ENCODE peak calls at places on chromosomes 12 and 14, in seven cellular contexts. P is endodermal cell, W is epithelial cell of esophagus, D is mesothelial cell of epicardium, A is upper lobe of right lung, C is WTC11, Q is ovary. N is an unnamed sample.

GRCh38 chr14:92584856-92585255 is 71.3 kb downstream of the RIN3 start:
- DNase-seq in P (no peak), W (no peak), D (no peak), A (peak; percentile 73), C (no peak), Q (no peak), N (no peak)

GRCh38 chr12:47863985-47864384 is 40.8 kb downstream of the VDR start:
- DNase-seq in P (peak; percentile 31), W (peak; percentile 32), D (no peak), A (no peak), C (no peak), Q (no peak), N (no peak)

GRCh38 chr14:91063119-91063518 is 2.7 kb upstream of the RPS6KA5 start:
- DNase-seq in P (no peak), W (peak; percentile 30), D (no peak), A (no peak), C (no peak), Q (no peak), N (no peak)

GRCh38 chr12:58557156-58557555 is 363.1 kb downstream of the LRIG3 start:
- DNase-seq in P (no peak), W (peak; percentile 57), D (no peak), A (no peak), C (no peak), Q (no peak), N (no peak)

GRCh38 chr12:88648625-88649024 is 68.4 kb upstream of the KITLG start:
- DNase-seq in P (no peak), W (no peak), D (no peak), A (no peak), C (no peak), Q (no peak), N (no peak)

GRCh38 chr14:69708586-69709169 is 58.3 kb upstream of the SRSF5 start:
- DNase-seq in P (peak; percentile 84), W (peak; percentile 26), D (no peak), A (no peak), C (peak; percentile 66), Q (no peak), N (no peak)

GRCh38 chr12:15705606-15706005 is 83.6 kb downstream of the EPS8 start:
- DNase-seq in P (no peak), W (no peak), D (no peak), A (no peak), C (no peak), Q (no peak), N (no peak)

GRCh38 chr14:24613747-24614146 is 4.3 kb upstream of the GZMH start:
- DNase-seq in P (no peak), W (peak; percentile 58), D (no peak), A (no peak), C (no peak), Q (no peak), N (no peak)

GRCh38 chr12:53220857-53221202 is 11.2 kb downstream of the RARG start:
- DNase-seq in P (peak; percentile 98), W (peak; percentile 89), D (peak; percentile 93), A (peak; percentile 98), C (peak; percentile 94), Q (peak; percentile 94), N (peak; percentile 94)

GRCh38 chr12:60529261-60529660 is 933.4 kb downstream of the SLC16A7 start:
- DNase-seq in P (no peak), W (no peak), D (no peak), A (no peak), C (no peak), Q (no peak), N (no peak)

GRCh38 chr14:93073833-93074769 is 41.6 kb downstream of the ITPK1 start:
- DNase-seq in P (no peak), W (peak; percentile 41), D (no peak), A (peak; percentile 76), C (no peak), Q (no peak), N (no peak)

GRCh38 chr14:91244501-91244901 is at the start of gene GPR68:
- DNase-seq in P (peak; percentile 82), W (peak; percentile 35), D (no peak), A (no peak), C (peak; percentile 43), Q (peak; percentile 50), N (no peak)

GRCh38 chr14:74562515-74563232 is 49.4 kb downstream of the LTBP2 start:
- DNase-seq in P (peak; percentile 65), W (peak; percentile 32), D (no peak), A (no peak), C (no peak), Q (no peak), N (no peak)

GRCh38 chr12:94390130-94390485 is 69.6 kb downstream of the CEP83 start:
- DNase-seq in P (no peak), W (no peak), D (no peak), A (no peak), C (no peak), Q (no peak), N (no peak)

GRCh38 chr12:31444801-31445200 is 118.9 kb upstream of the SINHCAF start:
- DNase-seq in P (no peak), W (no peak), D (no peak), A (no peak), C (no peak), Q (no peak), N (no peak)

GRCh38 chr14:97916100-97916499 is 1118.9 kb downstream of the VRK1 start:
- DNase-seq in P (peak; percentile 8), W (peak; percentile 6), D (no peak), A (no peak), C (no peak), Q (no peak), N (no peak)

GRCh38 chr14:33972522-33973162 is 21.8 kb upstream of the EGLN3 start:
- DNase-seq in P (peak; percentile 59), W (no peak), D (no peak), A (no peak), C (no peak), Q (no peak), N (no peak)

GRCh38 chr12:22541496-22541895 is 2.8 kb downstream of the C2CD5 start:
- DNase-seq in P (no peak), W (peak; percentile 46), D (no peak), A (no peak), C (no peak), Q (no peak), N (no peak)

GRCh38 chr12:110109837-110110535 is 14.2 kb upstream of the IFT81 start:
- DNase-seq in P (no peak), W (no peak), D (no peak), A (no peak), C (no peak), Q (no peak), N (no peak)

DNA sequence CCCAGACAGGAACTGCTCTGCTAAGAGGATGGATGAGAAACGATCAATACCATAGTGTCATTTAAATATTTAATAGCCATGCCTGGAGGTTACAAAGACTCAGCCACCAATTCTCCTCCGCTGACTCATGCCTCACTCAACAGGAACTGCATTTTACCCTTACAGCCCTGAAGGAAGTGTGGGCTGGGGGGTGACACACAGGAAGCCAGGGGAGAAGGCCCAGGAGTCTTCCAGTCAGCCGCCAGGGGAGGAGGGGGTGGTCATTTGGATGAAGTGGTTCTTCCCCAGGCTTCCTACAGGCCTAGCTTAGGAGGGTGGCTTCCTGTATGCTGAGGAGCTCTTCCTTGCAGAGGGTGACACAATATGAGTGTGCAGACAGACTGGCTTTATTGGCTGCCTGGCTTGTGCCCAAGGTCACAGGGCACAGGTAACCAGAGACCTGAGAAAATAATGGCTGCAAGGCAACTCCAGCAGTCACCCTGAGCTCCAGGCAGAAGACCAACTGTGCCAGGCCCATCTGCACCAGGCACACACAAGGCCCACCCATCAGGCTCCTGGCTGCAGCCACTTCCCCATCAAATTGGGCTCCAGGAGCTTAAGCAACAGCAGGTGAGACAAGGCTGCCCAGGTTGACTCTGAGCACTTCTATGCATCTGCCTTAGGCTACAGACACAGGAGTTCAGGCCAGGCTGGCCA is 30.6 kb upstream of the RPLP0 start:
- DNase-seq in P (peak; percentile 96), W (peak; percentile 97), D (no peak), A (no peak), C (peak; percentile 53), Q (no peak), N (no peak)
- TF ChIP-seq CTCF in P (peak; percentile 27), W (peak; percentile 24), D (no peak), A (no peak), C (no peak), Q (no peak), N (peak; percentile 14)

GRCh38 chr14:100828448-100828834 is 2.5 kb downstream of the MEG3 start:
- DNase-seq in P (no peak), W (no peak), D (no peak), A (no peak), C (no peak), Q (peak; percentile 48), N (no peak)
- TF ChIP-seq CTCF in P (no peak), W (no peak), D (no peak), A (no peak), C (no peak), Q (no peak), N (no peak)

DNA sequence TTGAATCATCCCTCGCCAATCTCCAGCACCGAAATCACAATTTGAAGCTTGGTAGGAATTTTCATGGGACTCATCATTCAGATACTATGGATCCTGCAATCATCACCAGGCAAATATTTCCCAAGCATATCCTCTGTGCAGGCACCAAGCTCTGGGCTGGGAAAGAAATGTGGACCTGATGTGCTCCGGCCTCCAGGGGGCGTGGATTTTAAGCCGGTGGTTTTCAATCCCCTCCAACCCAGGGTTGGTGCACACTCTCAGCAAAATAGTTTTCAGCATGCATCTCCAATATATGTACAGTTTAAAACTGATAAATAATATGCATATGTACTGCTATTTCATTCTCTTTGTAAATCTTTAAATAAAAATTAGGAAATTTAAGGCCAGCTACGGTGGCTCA is 98.9 kb downstream of the RBM19 start:
- DNase-seq in P (peak; percentile 86), W (peak; percentile 27), D (no peak), A (no peak), C (peak; percentile 62), Q (no peak), N (no peak)
- TF ChIP-seq CTCF in P (peak; percentile 85), W (peak; percentile 41), D (peak; percentile 50), A (no peak), C (peak; percentile 26), Q (no peak), N (peak; percentile 47)

GRCh38 chr12:132660047-132660446 is 27.1 kb downstream of the POLE start:
- DNase-seq in P (no peak), W (no peak), D (no peak), A (no peak), C (no peak), Q (no peak), N (no peak)

GRCh38 chr12:132661972-132662371 is 25.2 kb downstream of the POLE start:
- DNase-seq in P (no peak), W (no peak), D (no peak), A (no peak), C (no peak), Q (no peak), N (no peak)

GRCh38 chr12:132658149-132658905 is 28.8 kb downstream of the POLE start:
- DNase-seq in P (no peak), W (no peak), D (no peak), A (no peak), C (no peak), Q (no peak), N (no peak)

GRCh38 chr12:132657004-132657727 is 30.0 kb downstream of the POLE start:
- DNase-seq in P (no peak), W (peak; percentile 9), D (no peak), A (no peak), C (no peak), Q (no peak), N (no peak)

DNA sequence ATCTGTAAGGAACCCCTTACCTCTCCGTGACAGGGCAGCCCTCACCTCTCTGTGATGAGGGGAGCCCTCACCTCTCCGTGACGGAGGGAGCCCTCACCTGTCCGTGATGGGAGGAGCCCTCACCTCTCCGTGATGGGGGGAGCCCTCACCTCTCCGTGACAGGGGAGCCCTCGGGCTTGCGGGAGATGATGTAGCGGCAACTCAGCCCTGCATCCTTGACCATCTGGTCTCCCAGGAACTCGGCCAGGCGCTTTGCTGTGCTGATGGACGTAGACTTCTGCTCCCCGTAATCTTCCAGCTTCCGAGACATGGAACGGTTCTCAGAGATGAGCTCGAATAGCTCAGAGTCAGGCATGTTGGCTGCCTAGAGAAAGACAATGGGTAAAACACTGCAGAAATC is 28.0 kb downstream of the POLE start:
- DNase-seq in P (no peak), W (no peak), D (no peak), A (no peak), C (no peak), Q (no peak), N (no peak)
- TF ChIP-seq CTCF in P (no peak), W (no peak), D (no peak), A (no peak), C (no peak), Q (no peak), N (no peak)